ENCODE peak calls at places on chromosomes 4 and X, in ten cellular contexts. One of them, this sample, is unnamed.

GRCh38 chr4:123616970-123617392 is 220.4 kb downstream of the SPRY1 start:
- DNase-seq in adipocyte: no peak
- DNase-seq in HCT116: no peak
- DNase-seq in lung: peak
- DNase-seq in cardiac muscle cell: peak
- DNase-seq in AG04450: no peak
- DNase-seq in fibroblast of lung: peak
- DNase-seq in A549: no peak
- DNase-seq in bronchial epithelial cell: no peak
- DNase-seq in GM23248: peak
- DNase-seq in this sample: peak

GRCh38 chr4:76307670-76308014 is 1.1 kb downstream of the STBD1 start:
- DNase-seq in cardiac muscle cell: no peak
- DNase-seq in AG04450: no peak
- DNase-seq in adipocyte: no peak
- DNase-seq in A549: no peak
- DNase-seq in fibroblast of lung: no peak
- DNase-seq in lung: no peak
- DNase-seq in bronchial epithelial cell: no peak
- DNase-seq in GM23248: peak
- DNase-seq in HCT116: no peak
- DNase-seq in this sample: no peak

GRCh38 chr4:168540086-168540864 is 43.4 kb downstream of the PALLD start:
- DNase-seq in bronchial epithelial cell: no peak
- DNase-seq in lung: no peak
- DNase-seq in A549: peak
- DNase-seq in cardiac muscle cell: no peak
- DNase-seq in AG04450: peak
- DNase-seq in adipocyte: peak
- DNase-seq in fibroblast of lung: peak
- DNase-seq in GM23248: peak
- DNase-seq in HCT116: peak
- DNase-seq in this sample: peak

GRCh38 chrX:39205467-39205866 is 404.2 kb downstream of the MID1IP1 start:
- DNase-seq in lung: no peak
- DNase-seq in fibroblast of lung: peak
- DNase-seq in bronchial epithelial cell: peak
- DNase-seq in GM23248: no peak
- DNase-seq in cardiac muscle cell: no peak
- DNase-seq in AG04450: no peak
- DNase-seq in adipocyte: no peak
- DNase-seq in A549: no peak
- DNase-seq in HCT116: no peak
- DNase-seq in this sample: no peak

GRCh38 chr4:152540293-152540674 is 4.4 kb upstream of the FBXW7 start:
- DNase-seq in A549: peak
- DNase-seq in cardiac muscle cell: no peak
- DNase-seq in HCT116: no peak
- DNase-seq in fibroblast of lung: no peak
- DNase-seq in lung: no peak
- DNase-seq in GM23248: no peak
- DNase-seq in AG04450: no peak
- DNase-seq in bronchial epithelial cell: no peak
- DNase-seq in adipocyte: no peak
- DNase-seq in this sample: no peak

GRCh38 chr4:185470503-185471195 is 884 bp downstream of the CCDC110 start:
- DNase-seq in lung: peak
- DNase-seq in bronchial epithelial cell: peak
- DNase-seq in AG04450: no peak
- DNase-seq in cardiac muscle cell: peak
- DNase-seq in adipocyte: peak
- DNase-seq in A549: peak
- DNase-seq in GM23248: peak
- DNase-seq in fibroblast of lung: peak
- DNase-seq in HCT116: peak
- DNase-seq in this sample: peak

GRCh38 chr4:94127707-94128328 is 79.8 kb upstream of the SMARCAD1 start:
- DNase-seq in lung: no peak
- DNase-seq in HCT116: peak
- DNase-seq in bronchial epithelial cell: peak
- DNase-seq in fibroblast of lung: peak
- DNase-seq in cardiac muscle cell: peak
- DNase-seq in AG04450: peak
- DNase-seq in GM23248: peak
- DNase-seq in adipocyte: peak
- DNase-seq in A549: peak
- DNase-seq in this sample: peak

GRCh38 chrX:11424903-11425674 is 131.9 kb downstream of the AMELX start:
- DNase-seq in adipocyte: no peak
- DNase-seq in lung: no peak
- DNase-seq in A549: no peak
- DNase-seq in AG04450: no peak
- DNase-seq in GM23248: no peak
- DNase-seq in cardiac muscle cell: no peak
- DNase-seq in HCT116: no peak
- DNase-seq in bronchial epithelial cell: no peak
- DNase-seq in fibroblast of lung: no peak
- DNase-seq in this sample: no peak

GRCh38 chr4:132384709-132385108 is 764.4 kb upstream of the PCDH10 start:
- DNase-seq in HCT116: no peak
- DNase-seq in cardiac muscle cell: no peak
- DNase-seq in fibroblast of lung: peak
- DNase-seq in AG04450: no peak
- DNase-seq in lung: no peak
- DNase-seq in bronchial epithelial cell: no peak
- DNase-seq in GM23248: no peak
- DNase-seq in adipocyte: no peak
- DNase-seq in A549: no peak
- DNase-seq in this sample: no peak

GRCh38 chr4:104490096-104490769 is 4.5 kb downstream of the CXXC4 start:
- DNase-seq in AG04450: no peak
- DNase-seq in cardiac muscle cell: no peak
- DNase-seq in lung: no peak
- DNase-seq in bronchial epithelial cell: no peak
- DNase-seq in A549: peak
- DNase-seq in adipocyte: no peak
- DNase-seq in GM23248: no peak
- DNase-seq in HCT116: no peak
- DNase-seq in fibroblast of lung: no peak
- DNase-seq in this sample: no peak

GRCh38 chr4:25020240-25020639 is 10.5 kb downstream of the LGI2 start:
- DNase-seq in cardiac muscle cell: peak
- DNase-seq in bronchial epithelial cell: peak
- DNase-seq in A549: peak
- DNase-seq in adipocyte: peak
- DNase-seq in lung: no peak
- DNase-seq in fibroblast of lung: no peak
- DNase-seq in AG04450: no peak
- DNase-seq in GM23248: peak
- DNase-seq in HCT116: no peak
- DNase-seq in this sample: no peak

GRCh38 chr4:126541820-126542219 is 1090.9 kb upstream of the INTU start:
- DNase-seq in GM23248: no peak
- DNase-seq in fibroblast of lung: no peak
- DNase-seq in cardiac muscle cell: peak
- DNase-seq in A549: no peak
- DNase-seq in bronchial epithelial cell: no peak
- DNase-seq in AG04450: no peak
- DNase-seq in HCT116: no peak
- DNase-seq in lung: no peak
- DNase-seq in adipocyte: peak
- DNase-seq in this sample: no peak

GRCh38 chrX:16785247-16786138 is 773 bp upstream of the TXLNG start:
- DNase-seq in lung: peak
- DNase-seq in GM23248: peak
- DNase-seq in bronchial epithelial cell: no peak
- DNase-seq in adipocyte: peak
- DNase-seq in AG04450: no peak
- DNase-seq in cardiac muscle cell: no peak
- DNase-seq in HCT116: no peak
- DNase-seq in A549: no peak
- DNase-seq in fibroblast of lung: no peak
- DNase-seq in this sample: no peak

GRCh38 chrX:100363926-100364325 is 46.1 kb downstream of the PCDH19 start:
- DNase-seq in bronchial epithelial cell: no peak
- DNase-seq in AG04450: no peak
- DNase-seq in lung: no peak
- DNase-seq in fibroblast of lung: no peak
- DNase-seq in adipocyte: no peak
- DNase-seq in GM23248: no peak
- DNase-seq in A549: no peak
- DNase-seq in HCT116: no peak
- DNase-seq in cardiac muscle cell: no peak
- DNase-seq in this sample: no peak

GRCh38 chr4:169340834-169341233 is 70.1 kb upstream of the SH3RF1 start:
- DNase-seq in lung: no peak
- DNase-seq in fibroblast of lung: peak
- DNase-seq in GM23248: no peak
- DNase-seq in HCT116: no peak
- DNase-seq in A549: no peak
- DNase-seq in adipocyte: no peak
- DNase-seq in AG04450: no peak
- DNase-seq in bronchial epithelial cell: no peak
- DNase-seq in cardiac muscle cell: no peak
- DNase-seq in this sample: no peak

GRCh38 chrX:129695535-129695934 is 40.8 kb upstream of the APLN start:
- DNase-seq in fibroblast of lung: no peak
- DNase-seq in AG04450: no peak
- DNase-seq in lung: no peak
- DNase-seq in bronchial epithelial cell: no peak
- DNase-seq in adipocyte: no peak
- DNase-seq in cardiac muscle cell: no peak
- DNase-seq in A549: no peak
- DNase-seq in GM23248: no peak
- DNase-seq in HCT116: no peak
- DNase-seq in this sample: no peak

GRCh38 chr4:77922158-77923094 is 59.8 kb downstream of the MRPL1 start:
- DNase-seq in adipocyte: peak
- DNase-seq in cardiac muscle cell: peak
- DNase-seq in HCT116: no peak
- DNase-seq in GM23248: peak
- DNase-seq in A549: no peak
- DNase-seq in fibroblast of lung: peak
- DNase-seq in bronchial epithelial cell: peak
- DNase-seq in AG04450: no peak
- DNase-seq in lung: no peak
- DNase-seq in this sample: peak

GRCh38 chrX:7746861-7747260 is 96.1 kb upstream of the VCX start:
- DNase-seq in AG04450: no peak
- DNase-seq in GM23248: peak
- DNase-seq in A549: no peak
- DNase-seq in fibroblast of lung: peak
- DNase-seq in adipocyte: peak
- DNase-seq in bronchial epithelial cell: peak
- DNase-seq in cardiac muscle cell: no peak
- DNase-seq in lung: no peak
- DNase-seq in HCT116: no peak
- DNase-seq in this sample: peak

GRCh38 chrX:68440940-68441339 is 7.6 kb upstream of the OPHN1 start:
- DNase-seq in adipocyte: peak
- DNase-seq in AG04450: no peak
- DNase-seq in cardiac muscle cell: peak
- DNase-seq in GM23248: peak
- DNase-seq in fibroblast of lung: peak
- DNase-seq in HCT116: no peak
- DNase-seq in lung: peak
- DNase-seq in bronchial epithelial cell: peak
- DNase-seq in A549: peak
- DNase-seq in this sample: peak

DNA sequence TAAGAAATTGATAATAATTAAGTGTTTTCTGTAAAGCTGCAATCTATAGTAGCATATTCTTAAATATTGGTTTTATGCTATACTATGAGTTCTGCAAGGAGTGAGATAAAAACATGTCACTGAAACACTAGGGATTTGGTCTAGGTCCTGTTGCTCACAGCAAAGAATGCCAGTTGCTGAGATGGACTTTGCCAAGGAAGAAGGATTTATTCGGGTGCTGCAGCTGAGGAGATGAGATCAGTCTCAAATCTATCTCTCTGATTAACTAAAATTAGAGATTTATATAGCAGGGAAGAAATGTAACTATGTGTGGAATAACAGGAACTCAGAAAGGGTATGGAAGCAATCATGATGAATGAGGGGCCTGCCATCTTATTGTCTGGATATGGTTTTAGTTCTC is 1569.9 kb downstream of the PCDH7 start:
- DNase-seq in A549: no peak
- DNase-seq in adipocyte: no peak
- DNase-seq in cardiac muscle cell: no peak
- DNase-seq in lung: no peak
- DNase-seq in HCT116: no peak
- DNase-seq in fibroblast of lung: no peak
- DNase-seq in GM23248: no peak
- DNase-seq in AG04450: no peak
- DNase-seq in bronchial epithelial cell: no peak
- DNase-seq in this sample: no peak
- H3K4me3 ChIP-seq in A549: no peak
- H3K4me3 ChIP-seq in adipocyte: no peak
- H3K4me3 ChIP-seq in cardiac muscle cell: no peak
- H3K4me3 ChIP-seq in lung: no peak
- H3K4me3 ChIP-seq in HCT116: no peak
- H3K4me3 ChIP-seq in fibroblast of lung: no peak
- H3K4me3 ChIP-seq in GM23248: no peak
- H3K4me3 ChIP-seq in AG04450: no peak
- H3K4me3 ChIP-seq in bronchial epithelial cell: no peak
- H3K4me3 ChIP-seq in this sample: no peak

GRCh38 chr4:55346851-55347255 is 811 bp downstream of the SRD5A3 start:
- DNase-seq in adipocyte: no peak
- DNase-seq in cardiac muscle cell: no peak
- DNase-seq in lung: no peak
- DNase-seq in HCT116: no peak
- DNase-seq in bronchial epithelial cell: no peak
- DNase-seq in A549: no peak
- DNase-seq in GM23248: no peak
- DNase-seq in fibroblast of lung: no peak
- DNase-seq in AG04450: no peak
- DNase-seq in this sample: no peak
- H3K4me3 ChIP-seq in adipocyte: peak
- H3K4me3 ChIP-seq in cardiac muscle cell: peak
- H3K4me3 ChIP-seq in lung: peak
- H3K4me3 ChIP-seq in HCT116: peak
- H3K4me3 ChIP-seq in bronchial epithelial cell: peak
- H3K4me3 ChIP-seq in A549: peak
- H3K4me3 ChIP-seq in GM23248: peak
- H3K4me3 ChIP-seq in fibroblast of lung: peak
- H3K4me3 ChIP-seq in AG04450: peak
- H3K4me3 ChIP-seq in this sample: peak

GRCh38 chrX:96835660-96836289 is 47.9 kb upstream of the RPA4 start:
- DNase-seq in GM23248: no peak
- DNase-seq in fibroblast of lung: no peak
- DNase-seq in cardiac muscle cell: no peak
- DNase-seq in bronchial epithelial cell: no peak
- DNase-seq in adipocyte: no peak
- DNase-seq in A549: no peak
- DNase-seq in AG04450: no peak
- DNase-seq in HCT116: no peak
- DNase-seq in lung: no peak
- DNase-seq in this sample: no peak
- H3K4me3 ChIP-seq in GM23248: no peak
- H3K4me3 ChIP-seq in fibroblast of lung: no peak
- H3K4me3 ChIP-seq in cardiac muscle cell: no peak
- H3K4me3 ChIP-seq in bronchial epithelial cell: no peak
- H3K4me3 ChIP-seq in adipocyte: no peak
- H3K4me3 ChIP-seq in A549: no peak
- H3K4me3 ChIP-seq in AG04450: no peak
- H3K4me3 ChIP-seq in HCT116: no peak
- H3K4me3 ChIP-seq in lung: no peak
- H3K4me3 ChIP-seq in this sample: no peak

GRCh38 chr4:87525636-87526035 is 3.5 kb downstream of the SPARCL1 start:
- DNase-seq in GM23248: no peak
- DNase-seq in lung: no peak
- DNase-seq in fibroblast of lung: peak
- DNase-seq in AG04450: no peak
- DNase-seq in adipocyte: peak
- DNase-seq in cardiac muscle cell: peak
- DNase-seq in A549: no peak
- DNase-seq in bronchial epithelial cell: peak
- DNase-seq in HCT116: no peak
- DNase-seq in this sample: no peak
- H3K4me3 ChIP-seq in GM23248: no peak
- H3K4me3 ChIP-seq in lung: no peak
- H3K4me3 ChIP-seq in fibroblast of lung: no peak
- H3K4me3 ChIP-seq in AG04450: no peak
- H3K4me3 ChIP-seq in adipocyte: no peak
- H3K4me3 ChIP-seq in cardiac muscle cell: no peak
- H3K4me3 ChIP-seq in A549: no peak
- H3K4me3 ChIP-seq in bronchial epithelial cell: no peak
- H3K4me3 ChIP-seq in HCT116: no peak
- H3K4me3 ChIP-seq in this sample: no peak